ENCODE peak calls at places on chromosomes 1 and 21, in seven cellular contexts. One of them, this sample, is unnamed.

GRCh38 chr1:9651565-9652378 is at the start of gene PIK3CD:
- DNase-seq in RWPE1: peak
- DNase-seq in heart right ventricle: no peak
- DNase-seq in neural progenitor cell: peak
- DNase-seq in OCI-LY7: peak
- DNase-seq in Caco-2: peak
- DNase-seq in stomach: no peak
- DNase-seq in this sample: no peak

GRCh38 chr1:168742386-168742785 is 13.4 kb upstream of the DPT start:
- DNase-seq in Caco-2: no peak
- DNase-seq in heart right ventricle: no peak
- DNase-seq in stomach: no peak
- DNase-seq in neural progenitor cell: no peak
- DNase-seq in OCI-LY7: no peak
- DNase-seq in RWPE1: no peak
- DNase-seq in this sample: no peak

GRCh38 chr1:115526900-115527299 is 114.9 kb upstream of the VANGL1 start:
- DNase-seq in OCI-LY7: no peak
- DNase-seq in stomach: no peak
- DNase-seq in heart right ventricle: no peak
- DNase-seq in neural progenitor cell: no peak
- DNase-seq in RWPE1: no peak
- DNase-seq in Caco-2: no peak
- DNase-seq in this sample: no peak

GRCh38 chr1:160567858-160568682 is 11.2 kb downstream of the CD84 start:
- DNase-seq in neural progenitor cell: no peak
- DNase-seq in stomach: no peak
- DNase-seq in RWPE1: no peak
- DNase-seq in Caco-2: no peak
- DNase-seq in OCI-LY7: peak
- DNase-seq in heart right ventricle: no peak
- DNase-seq in this sample: no peak

GRCh38 chr1:56095924-56096655 is 483.3 kb downstream of the PLPP3 start:
- DNase-seq in heart right ventricle: no peak
- DNase-seq in neural progenitor cell: no peak
- DNase-seq in RWPE1: no peak
- DNase-seq in stomach: no peak
- DNase-seq in Caco-2: no peak
- DNase-seq in OCI-LY7: no peak
- DNase-seq in this sample: no peak

GRCh38 chr1:94055459-94056122 is 65.4 kb downstream of the ABCA4 start:
- DNase-seq in heart right ventricle: no peak
- DNase-seq in stomach: no peak
- DNase-seq in OCI-LY7: no peak
- DNase-seq in neural progenitor cell: no peak
- DNase-seq in RWPE1: no peak
- DNase-seq in Caco-2: no peak
- DNase-seq in this sample: no peak

GRCh38 chr21:38507374-38507942 is 9.2 kb upstream of the ERG start:
- DNase-seq in stomach: no peak
- DNase-seq in OCI-LY7: no peak
- DNase-seq in neural progenitor cell: no peak
- DNase-seq in RWPE1: no peak
- DNase-seq in heart right ventricle: no peak
- DNase-seq in Caco-2: no peak
- DNase-seq in this sample: no peak

GRCh38 chr1:39632491-39633417 is 6.7 kb downstream of the HEYL start:
- DNase-seq in RWPE1: no peak
- DNase-seq in OCI-LY7: no peak
- DNase-seq in heart right ventricle: peak
- DNase-seq in stomach: peak
- DNase-seq in neural progenitor cell: peak
- DNase-seq in Caco-2: no peak
- DNase-seq in this sample: no peak

GRCh38 chr1:40973912-40974311 is 5.6 kb upstream of the CTPS1 start:
- DNase-seq in Caco-2: no peak
- DNase-seq in RWPE1: no peak
- DNase-seq in neural progenitor cell: no peak
- DNase-seq in OCI-LY7: no peak
- DNase-seq in stomach: no peak
- DNase-seq in heart right ventricle: no peak
- DNase-seq in this sample: no peak

GRCh38 chr1:94253456-94254042 is 16.2 kb upstream of the ARHGAP29 start:
- DNase-seq in RWPE1: no peak
- DNase-seq in stomach: peak
- DNase-seq in neural progenitor cell: no peak
- DNase-seq in Caco-2: no peak
- DNase-seq in heart right ventricle: no peak
- DNase-seq in OCI-LY7: no peak
- DNase-seq in this sample: peak

GRCh38 chr1:105172803-105173202 is 1423.1 kb downstream of the AMY1C start:
- DNase-seq in heart right ventricle: no peak
- DNase-seq in OCI-LY7: no peak
- DNase-seq in RWPE1: no peak
- DNase-seq in Caco-2: no peak
- DNase-seq in stomach: no peak
- DNase-seq in neural progenitor cell: peak
- DNase-seq in this sample: no peak

GRCh38 chr1:203306089-203306969 is 1.0 kb downstream of the BTG2 start:
- DNase-seq in stomach: peak
- DNase-seq in Caco-2: peak
- DNase-seq in heart right ventricle: peak
- DNase-seq in RWPE1: peak
- DNase-seq in OCI-LY7: peak
- DNase-seq in neural progenitor cell: peak
- DNase-seq in this sample: peak

GRCh38 chr21:15062566-15062965 is 2.2 kb downstream of the NRIP1 start:
- DNase-seq in heart right ventricle: no peak
- DNase-seq in RWPE1: peak
- DNase-seq in neural progenitor cell: no peak
- DNase-seq in stomach: no peak
- DNase-seq in OCI-LY7: no peak
- DNase-seq in Caco-2: no peak
- DNase-seq in this sample: no peak

GRCh38 chr1:116123837-116124533 is 12.8 kb downstream of the MAB21L3 start:
- DNase-seq in RWPE1: no peak
- DNase-seq in OCI-LY7: no peak
- DNase-seq in stomach: no peak
- DNase-seq in neural progenitor cell: no peak
- DNase-seq in Caco-2: no peak
- DNase-seq in heart right ventricle: no peak
- DNase-seq in this sample: peak

GRCh38 chr1:63638471-63638870 is 45.3 kb downstream of the PGM1 start:
- DNase-seq in neural progenitor cell: no peak
- DNase-seq in stomach: no peak
- DNase-seq in heart right ventricle: no peak
- DNase-seq in RWPE1: no peak
- DNase-seq in OCI-LY7: no peak
- DNase-seq in Caco-2: no peak
- DNase-seq in this sample: no peak

GRCh38 chr21:43789276-43790052 is at the start of gene RRP1:
- DNase-seq in stomach: peak
- DNase-seq in neural progenitor cell: peak
- DNase-seq in OCI-LY7: peak
- DNase-seq in RWPE1: peak
- DNase-seq in heart right ventricle: peak
- DNase-seq in Caco-2: peak
- DNase-seq in this sample: no peak

GRCh38 chr1:41648230-41648629 is 163.7 kb upstream of the EDN2 start:
- DNase-seq in neural progenitor cell: no peak
- DNase-seq in RWPE1: no peak
- DNase-seq in stomach: no peak
- DNase-seq in OCI-LY7: no peak
- DNase-seq in Caco-2: no peak
- DNase-seq in heart right ventricle: no peak
- DNase-seq in this sample: no peak

GRCh38 chr1:115976062-115976899 is at the start of gene SLC22A15:
- DNase-seq in Caco-2: peak
- DNase-seq in OCI-LY7: peak
- DNase-seq in RWPE1: peak
- DNase-seq in heart right ventricle: peak
- DNase-seq in neural progenitor cell: peak
- DNase-seq in stomach: peak
- DNase-seq in this sample: no peak

GRCh38 chr1:150213170-150214098 is 22.5 kb downstream of the ANP32E start:
- DNase-seq in Caco-2: no peak
- DNase-seq in stomach: peak
- DNase-seq in heart right ventricle: peak
- DNase-seq in OCI-LY7: peak
- DNase-seq in neural progenitor cell: peak
- DNase-seq in RWPE1: peak
- DNase-seq in this sample: no peak

GRCh38 chr1:184866991-184867788 is 107.1 kb downstream of the NIBAN1 start:
- DNase-seq in Caco-2: no peak
- DNase-seq in heart right ventricle: no peak
- DNase-seq in stomach: no peak
- DNase-seq in neural progenitor cell: no peak
- DNase-seq in OCI-LY7: no peak
- DNase-seq in RWPE1: peak
- DNase-seq in this sample: no peak

GRCh38 chr1:171486048-171486519 is 754 bp downstream of the PRRC2C start:
- DNase-seq in Caco-2: no peak
- DNase-seq in heart right ventricle: no peak
- DNase-seq in stomach: peak
- DNase-seq in RWPE1: peak
- DNase-seq in neural progenitor cell: no peak
- DNase-seq in OCI-LY7: peak
- DNase-seq in this sample: no peak

GRCh38 chr1:88655685-88656299 is 28.3 kb upstream of the PKN2 start:
- DNase-seq in OCI-LY7: peak
- DNase-seq in Caco-2: peak
- DNase-seq in neural progenitor cell: peak
- DNase-seq in RWPE1: peak
- DNase-seq in stomach: no peak
- DNase-seq in heart right ventricle: no peak
- DNase-seq in this sample: no peak

GRCh38 chr1:57117753-57118152 is 151.9 kb upstream of the C8B start:
- DNase-seq in Caco-2: no peak
- DNase-seq in stomach: no peak
- DNase-seq in neural progenitor cell: no peak
- DNase-seq in heart right ventricle: no peak
- DNase-seq in RWPE1: no peak
- DNase-seq in OCI-LY7: no peak
- DNase-seq in this sample: no peak
- TF ChIP-seq CTCF in Caco-2: no peak
- TF ChIP-seq CTCF in stomach: no peak
- TF ChIP-seq CTCF in neural progenitor cell: no peak
- TF ChIP-seq CTCF in heart right ventricle: no peak
- TF ChIP-seq CTCF in RWPE1: no peak
- TF ChIP-seq CTCF in OCI-LY7: no peak
- TF ChIP-seq CTCF in this sample: no peak

DNA sequence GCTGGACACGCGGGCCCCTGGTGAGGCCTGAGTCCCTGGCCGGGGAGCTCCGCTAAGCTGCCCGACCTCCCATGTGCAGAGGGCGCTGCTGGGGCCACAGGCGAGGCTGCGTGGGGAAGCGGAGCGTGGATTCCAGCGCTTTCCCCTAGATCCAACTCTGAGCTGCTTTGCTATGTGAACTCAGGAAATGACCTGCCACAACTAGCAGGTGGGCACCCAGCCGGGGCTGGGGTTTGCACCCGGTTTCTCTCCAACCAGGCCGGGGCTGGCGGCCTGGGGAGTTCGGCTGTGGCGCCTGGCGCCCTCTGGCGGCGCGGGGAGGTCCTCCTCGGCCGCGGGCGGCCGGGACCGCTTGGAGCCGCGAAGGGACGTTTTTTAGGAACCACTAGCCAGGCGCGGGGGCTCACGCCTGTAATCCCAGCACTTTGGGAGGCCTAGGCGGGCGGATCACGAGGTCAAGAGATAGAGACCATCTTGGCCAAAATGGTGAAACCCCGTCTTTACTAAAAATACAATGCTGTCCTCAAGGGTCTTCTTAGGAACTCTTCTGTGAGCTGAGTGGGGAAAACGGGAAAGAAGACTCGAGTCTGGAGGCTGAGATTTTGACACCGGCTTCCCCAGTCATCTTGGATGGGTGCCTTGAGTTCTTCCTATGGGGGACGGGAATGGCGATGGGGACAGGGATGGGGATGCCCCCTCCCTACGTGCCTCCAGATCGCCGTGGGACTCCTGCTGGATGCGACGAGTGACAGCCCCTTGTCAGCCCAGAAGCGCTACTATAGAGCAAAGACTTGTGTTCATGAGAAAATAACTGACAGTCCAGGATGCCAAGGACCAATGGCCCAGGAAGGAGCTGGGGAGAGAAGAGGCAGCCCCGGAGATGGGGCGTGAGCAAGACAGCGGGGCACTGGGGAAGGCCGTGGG is 12.6 kb downstream of the PYCR2 start:
- DNase-seq in OCI-LY7: no peak
- DNase-seq in heart right ventricle: peak
- DNase-seq in neural progenitor cell: peak
- DNase-seq in stomach: peak
- DNase-seq in RWPE1: no peak
- DNase-seq in Caco-2: peak
- DNase-seq in this sample: no peak
- TF ChIP-seq CTCF in OCI-LY7: peak
- TF ChIP-seq CTCF in heart right ventricle: peak
- TF ChIP-seq CTCF in neural progenitor cell: peak
- TF ChIP-seq CTCF in stomach: peak
- TF ChIP-seq CTCF in RWPE1: peak
- TF ChIP-seq CTCF in Caco-2: no peak
- TF ChIP-seq CTCF in this sample: peak

GRCh38 chr21:46325073-46325912 is 1.3 kb downstream of the PCNT start:
- DNase-seq in heart right ventricle: peak
- DNase-seq in OCI-LY7: peak
- DNase-seq in RWPE1: peak
- DNase-seq in stomach: peak
- DNase-seq in neural progenitor cell: peak
- DNase-seq in Caco-2: peak
- DNase-seq in this sample: peak

GRCh38 chr21:46326110-46326703 is 2.3 kb downstream of the PCNT start:
- DNase-seq in RWPE1: no peak
- DNase-seq in Caco-2: peak
- DNase-seq in stomach: no peak
- DNase-seq in neural progenitor cell: no peak
- DNase-seq in heart right ventricle: no peak
- DNase-seq in OCI-LY7: no peak
- DNase-seq in this sample: no peak

GRCh38 chr21:46323227-46323709 is 402 bp downstream of the C21orf58 start:
- DNase-seq in RWPE1: no peak
- DNase-seq in heart right ventricle: no peak
- DNase-seq in stomach: no peak
- DNase-seq in neural progenitor cell: peak
- DNase-seq in Caco-2: no peak
- DNase-seq in OCI-LY7: peak
- DNase-seq in this sample: no peak

GRCh38 chr21:46323710-46324389 is at the start of the genes C21orf58 and PCNT:
- DNase-seq in stomach: peak
- DNase-seq in heart right ventricle: peak
- DNase-seq in Caco-2: peak
- DNase-seq in OCI-LY7: peak
- DNase-seq in RWPE1: peak
- DNase-seq in neural progenitor cell: peak
- DNase-seq in this sample: peak

GRCh38 chr21:46324390-46325072 is 575 bp downstream of the PCNT start:
- DNase-seq in neural progenitor cell: peak
- DNase-seq in OCI-LY7: peak
- DNase-seq in RWPE1: peak
- DNase-seq in heart right ventricle: peak
- DNase-seq in Caco-2: peak
- DNase-seq in stomach: peak
- DNase-seq in this sample: peak
- TF ChIP-seq CTCF in neural progenitor cell: no peak
- TF ChIP-seq CTCF in OCI-LY7: no peak
- TF ChIP-seq CTCF in RWPE1: no peak
- TF ChIP-seq CTCF in heart right ventricle: no peak
- TF ChIP-seq CTCF in Caco-2: no peak
- TF ChIP-seq CTCF in stomach: no peak
- TF ChIP-seq CTCF in this sample: no peak

GRCh38 chr1:18232052-18232451 is 124.5 kb downstream of the IGSF21 start:
- DNase-seq in heart right ventricle: no peak
- DNase-seq in Caco-2: no peak
- DNase-seq in neural progenitor cell: no peak
- DNase-seq in RWPE1: no peak
- DNase-seq in OCI-LY7: no peak
- DNase-seq in stomach: no peak
- DNase-seq in this sample: no peak
- TF ChIP-seq CTCF in heart right ventricle: no peak
- TF ChIP-seq CTCF in Caco-2: no peak
- TF ChIP-seq CTCF in neural progenitor cell: peak
- TF ChIP-seq CTCF in RWPE1: no peak
- TF ChIP-seq CTCF in OCI-LY7: peak
- TF ChIP-seq CTCF in stomach: no peak
- TF ChIP-seq CTCF in this sample: no peak

This sample was measured in LNCaP clone FGC.